ENCODE peak calls at places on chromosomes 11 and 22, in nine cellular contexts. U is endothelial cell, X is PC-3, S is fibroblast of mammary gland, R is esophagus squamous epithelium, I is lung, K is HFF-Myc, L is testis, E is colonic mucosa. V is an unnamed sample.

GRCh38 chr11:28049338-28050216 is 58.4 kb downstream of the KIF18A start:
- DNase-seq in L (no peak), X (peak), I (no peak), K (peak), R (no peak), S (peak), E (no peak), U (no peak), V (peak)

GRCh38 chr22:21445437-21446127 is 21.6 kb upstream of the TMEM191C start:
- DNase-seq in L (peak), S (no peak), I (no peak), X (no peak), R (no peak), U (peak), E (no peak), K (no peak), V (no peak)

GRCh38 chr11:102476812-102477211 is 24.2 kb upstream of the TMEM123 start:
- DNase-seq in L (no peak), U (peak), S (no peak), E (peak), R (no peak), I (peak), X (peak), K (no peak), V (peak)

GRCh38 chr11:78646564-78647185 is 72.0 kb upstream of the NARS2 start:
- DNase-seq in U (peak), L (peak), K (no peak), I (peak), S (peak), R (no peak), X (peak), E (peak), V (peak)

GRCh38 chr11:43674566-43674965 is 6.0 kb upstream of the HSD17B12 start:
- DNase-seq in U (no peak), L (no peak), K (no peak), S (no peak), I (no peak), X (no peak), E (no peak), R (no peak), V (no peak)

GRCh38 chr11:76282786-76283185 is 76.5 kb upstream of the WNT11 start:
- DNase-seq in U (no peak), X (no peak), E (no peak), I (no peak), R (no peak), K (no peak), S (no peak), L (no peak), V (no peak)

GRCh38 chr22:37601540-37602442 is 6.8 kb upstream of the GGA1 start:
- DNase-seq in X (peak), K (no peak), U (no peak), R (no peak), L (peak), S (peak), E (peak), I (peak), V (peak)

GRCh38 chr11:118277312-118277711 is 13.2 kb upstream of the MPZL2 start:
- DNase-seq in U (no peak), I (no peak), E (no peak), L (no peak), X (peak), S (peak), K (no peak), R (no peak), V (peak)

GRCh38 chr11:46948378-46949131 is 12.0 kb downstream of the CSTPP1 start:
- DNase-seq in L (no peak), I (no peak), K (peak), E (peak), X (peak), R (no peak), S (peak), U (no peak), V (peak)

GRCh38 chr11:1295591-1295990 is 13.8 kb downstream of the TOLLIP start:
- DNase-seq in S (no peak), L (no peak), X (no peak), I (no peak), E (no peak), R (no peak), K (no peak), U (no peak), V (no peak)

GRCh38 chr11:119722281-119722794 is 6.7 kb downstream of the NECTIN1 start:
- DNase-seq in U (no peak), R (no peak), E (peak), S (no peak), K (no peak), I (no peak), X (no peak), L (no peak), V (no peak)

GRCh38 chr11:114134870-114135269 is 75.4 kb downstream of the ZBTB16 start:
- DNase-seq in S (peak), L (no peak), U (no peak), R (no peak), I (no peak), K (no peak), X (peak), E (no peak), V (peak)

GRCh38 chr22:47281126-47282106 is 519.0 kb downstream of the TBC1D22A start:
- DNase-seq in I (no peak), K (no peak), U (no peak), L (no peak), S (peak), E (no peak), R (no peak), X (peak), V (no peak)

GRCh38 chr11:114315749-114316368 is 19.7 kb downstream of the NNMT start:
- DNase-seq in E (peak), K (no peak), R (no peak), X (peak), I (peak), L (no peak), S (peak), U (no peak), V (peak)

GRCh38 chr22:37906364-37907008 is 389 bp downstream of the MICALL1 start:
- DNase-seq in L (peak), R (no peak), X (no peak), I (no peak), U (no peak), K (no peak), S (no peak), E (peak), V (no peak)

GRCh38 chr22:23365524-23365923 is 185.2 kb downstream of the BCR start:
- DNase-seq in K (no peak), U (no peak), X (peak), E (no peak), R (no peak), I (no peak), L (no peak), S (no peak), V (no peak)

GRCh38 chr11:81963018-81963417 is 770.6 kb downstream of the FAM181B start:
- DNase-seq in K (no peak), S (peak), R (no peak), U (no peak), E (no peak), I (no peak), X (peak), L (no peak), V (no peak)
- TF ChIP-seq CTCF in K (no peak), S (peak), R (no peak), U (peak), E (no peak), I (no peak), X (peak), L (peak), V (peak)

GRCh38 chr11:26551186-26551801 is 20.8 kb downstream of the MUC15 start:
- DNase-seq in E (no peak), L (no peak), U (no peak), I (no peak), K (peak), X (peak), S (peak), R (no peak), V (no peak)
- TF ChIP-seq CTCF in E (no peak), L (peak), U (peak), I (no peak), K (peak), X (peak), S (peak), R (no peak), V (no peak)

GRCh38 chr11:57834852-57835251 is 73.2 kb downstream of the CTNND1 start:
- DNase-seq in I (no peak), E (no peak), X (no peak), U (no peak), S (no peak), R (no peak), K (no peak), L (no peak), V (no peak)
- TF ChIP-seq CTCF in I (no peak), E (no peak), X (no peak), U (no peak), S (no peak), R (no peak), K (no peak), L (no peak), V (no peak)

GRCh38 chr11:59008942-59009341 is 69.7 kb downstream of the GLYATL1 start:
- DNase-seq in K (no peak), X (no peak), U (no peak), R (no peak), I (no peak), S (no peak), L (no peak), E (no peak), V (no peak)
- TF ChIP-seq CTCF in K (no peak), X (no peak), U (no peak), R (no peak), I (no peak), S (no peak), L (no peak), E (no peak), V (no peak)

GRCh38 chr22:44359496-44360110 is 46.9 kb upstream of the SHISAL1 start:
- DNase-seq in U (no peak), S (no peak), R (no peak), L (no peak), I (no peak), E (no peak), K (no peak), X (no peak), V (no peak)

GRCh38 chr22:44362249-44363040 is 49.7 kb upstream of the SHISAL1 start:
- DNase-seq in S (no peak), E (no peak), X (peak), I (no peak), L (no peak), K (no peak), R (no peak), U (no peak), V (no peak)

GRCh38 chr22:44361391-44362126 is 48.8 kb upstream of the SHISAL1 start:
- DNase-seq in U (no peak), S (no peak), L (no peak), X (peak), R (no peak), E (no peak), K (no peak), I (no peak), V (peak)

GRCh38 chr22:44360306-44360685 is 47.5 kb upstream of the SHISAL1 start:
- DNase-seq in K (no peak), U (no peak), R (no peak), S (no peak), L (no peak), I (no peak), X (no peak), E (no peak), V (no peak)

DNA sequence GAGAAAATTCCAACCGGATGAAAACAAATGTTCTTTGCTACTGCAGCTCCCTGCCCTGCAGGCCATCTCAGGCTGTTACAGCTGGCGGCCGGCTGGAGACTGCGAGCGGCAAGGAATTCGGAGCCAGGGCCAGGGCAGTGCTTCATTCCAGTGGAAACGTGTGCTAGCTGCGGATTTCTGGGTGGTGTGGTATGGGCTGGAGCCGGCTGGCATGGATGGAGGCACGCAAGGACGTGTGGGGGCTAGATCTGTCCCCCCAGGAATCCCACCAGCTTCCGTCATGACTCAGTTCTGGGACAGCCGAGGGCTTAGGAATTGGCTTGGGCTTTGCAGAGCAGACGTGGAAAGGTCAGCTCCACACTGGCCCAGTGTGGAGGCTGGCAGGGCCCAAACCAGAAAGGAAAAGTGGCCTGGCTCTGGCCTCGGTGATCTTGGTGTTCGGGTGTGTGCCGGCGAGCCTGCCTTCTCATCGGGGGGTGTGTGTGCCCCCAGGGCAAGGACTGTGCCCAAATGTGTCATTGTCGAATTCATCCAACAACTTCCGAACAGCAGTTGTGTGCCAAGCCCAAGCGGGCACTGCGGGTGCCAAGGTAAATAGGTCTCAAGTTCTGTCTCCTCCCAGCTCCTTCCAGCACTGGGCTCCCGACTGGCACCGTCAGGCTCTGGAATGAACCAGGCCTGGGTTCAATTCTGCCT is 48.1 kb upstream of the SHISAL1 start:
- DNase-seq in I (peak), K (peak), L (no peak), E (no peak), X (peak), R (no peak), S (peak), U (no peak), V (peak)
- TF ChIP-seq CTCF in I (no peak), K (peak), L (no peak), E (no peak), X (peak), R (no peak), S (no peak), U (no peak), V (peak)

DNA sequence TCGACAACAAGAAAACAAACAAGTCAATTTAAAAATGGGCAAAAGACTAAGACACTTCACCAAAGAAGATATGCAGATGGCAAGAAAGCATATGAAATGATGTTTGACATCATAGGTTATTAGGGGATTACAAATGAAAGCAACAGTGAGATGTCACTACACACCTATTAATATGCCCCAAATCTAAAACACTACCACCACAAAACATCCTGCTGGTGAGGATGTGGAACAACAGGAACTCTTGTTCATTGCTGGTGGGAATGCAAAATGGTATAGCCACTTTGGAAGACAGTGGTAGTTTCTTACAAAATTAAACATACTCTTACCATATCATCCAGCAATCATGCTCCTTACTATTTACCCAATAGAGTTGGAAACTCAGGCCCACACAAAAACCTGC is 29.0 kb downstream of the PRRG4 start:
- DNase-seq in I (no peak), R (no peak), K (no peak), E (no peak), X (peak), S (no peak), U (no peak), L (no peak), V (no peak)
- TF ChIP-seq CTCF in I (no peak), R (no peak), K (no peak), E (no peak), X (peak), S (peak), U (peak), L (no peak), V (peak)

GRCh38 chr11:130533113-130533803 is 84.8 kb downstream of the ADAMTS15 start:
- DNase-seq in L (no peak), I (no peak), K (no peak), R (no peak), S (no peak), X (no peak), U (no peak), E (no peak), V (no peak)

GRCh38 chr11:130528862-130529261 is 80.4 kb downstream of the ADAMTS15 start:
- DNase-seq in S (no peak), E (no peak), X (peak), K (no peak), R (no peak), U (no peak), I (no peak), L (no peak), V (no peak)

GRCh38 chr11:130533871-130534270 is 85.4 kb downstream of the ADAMTS15 start:
- DNase-seq in X (no peak), I (no peak), R (no peak), S (no peak), L (no peak), E (no peak), K (no peak), U (no peak), V (no peak)

GRCh38 chr11:130528301-130528651 is 79.8 kb downstream of the ADAMTS15 start:
- DNase-seq in I (no peak), L (no peak), E (no peak), R (no peak), X (peak), U (no peak), S (peak), K (no peak), V (peak)

DNA sequence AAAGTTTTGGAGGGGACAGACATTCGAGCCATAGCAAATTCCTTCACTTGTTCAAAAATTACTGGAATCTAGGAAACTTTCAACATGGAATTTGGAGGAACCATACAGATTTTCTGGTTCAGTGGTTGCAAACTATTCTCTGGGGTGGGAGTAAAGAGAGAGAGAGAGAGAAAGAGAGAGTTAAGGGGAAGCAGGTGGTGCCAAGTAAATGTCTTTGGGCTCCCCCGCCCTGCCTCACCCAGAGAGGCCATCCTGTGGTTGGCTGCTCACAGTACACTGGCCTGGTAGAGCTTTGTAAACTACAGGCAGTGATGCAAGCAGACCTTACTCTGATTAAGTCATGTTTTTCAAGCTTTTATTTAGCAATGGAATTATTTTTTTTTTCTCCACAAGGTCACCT is 82.6 kb downstream of the ADAMTS15 start:
- DNase-seq in E (no peak), K (no peak), S (peak), X (no peak), I (no peak), L (no peak), R (no peak), U (no peak), V (no peak)
- TF ChIP-seq CTCF in E (no peak), K (no peak), S (no peak), X (no peak), I (no peak), L (no peak), R (no peak), U (no peak), V (no peak)

GRCh38 chr11:64566042-64566914 is 24.7 kb upstream of the SLC22A12 start:
- DNase-seq in K (peak), E (peak), X (peak), R (no peak), I (peak), S (peak), L (peak), U (peak), V (peak)

GRCh38 chr11:64563966-64564365 is 27.1 kb upstream of the SLC22A12 start:
- DNase-seq in X (no peak), I (no peak), R (no peak), E (no peak), U (no peak), K (no peak), L (no peak), S (no peak), V (no peak)

GRCh38 chr11:64564419-64564818 is 26.6 kb upstream of the SLC22A12 start:
- DNase-seq in E (no peak), X (no peak), K (no peak), S (no peak), U (no peak), I (no peak), R (no peak), L (no peak), V (no peak)

GRCh38 chr11:64566915-64567882 is 23.8 kb upstream of the SLC22A12 start:
- DNase-seq in S (no peak), U (no peak), X (no peak), R (no peak), K (no peak), E (no peak), I (no peak), L (no peak), V (no peak)

GRCh38 chr11:64564947-64565889 is 25.8 kb upstream of the SLC22A12 start:
- DNase-seq in E (no peak), X (no peak), S (no peak), R (no peak), I (no peak), U (no peak), L (no peak), K (no peak), V (no peak)
- TF ChIP-seq CTCF in E (no peak), X (peak), S (no peak), R (no peak), I (no peak), U (peak), L (no peak), K (no peak), V (no peak)

V was measured in epithelial cell of esophagus.